ENCODE peak calls at places on chromosome 7, in nine cellular contexts. I is pons; Z is SHP77; J is Panc1; M is AG08395; W is cardiac muscle cell; V is SK-MEL-5; R is sciatic nerve; D is stimulated activated CD8-positive, alpha-beta memory T cell treated with anti-CD3 and anti-CD28 coated beads, Interleukin-4, amount 100 ng/mL, for 4 hours. O is an unnamed sample.

GRCh38 chr7:78020131-78020873 is 221.7 kb downstream of the PHTF2 start:
- DNase-seq in I (peak), Z (peak), J (peak), M (peak), W (peak), V (peak), R (no peak), D (no peak), O (peak)

GRCh38 chr7:96598421-96598820 is 111.2 kb downstream of the SEM1 start:
- DNase-seq in I (no peak), Z (no peak), J (no peak), M (no peak), W (no peak), V (no peak), R (no peak), D (no peak), O (no peak)

GRCh38 chr7:151704284-151704968 is 172.5 kb downstream of the PRKAG2 start:
- DNase-seq in I (no peak), Z (no peak), J (no peak), M (no peak), W (no peak), V (no peak), R (no peak), D (no peak), O (no peak)

GRCh38 chr7:96181174-96181573 is 140.7 kb downstream of the SLC25A13 start:
- DNase-seq in I (no peak), Z (no peak), J (no peak), M (no peak), W (peak), V (no peak), R (no peak), D (no peak), O (no peak)

GRCh38 chr7:34155225-34155908 is 250.0 kb downstream of the BMPER start:
- DNase-seq in I (no peak), Z (no peak), J (no peak), M (peak), W (no peak), V (peak), R (no peak), D (no peak), O (no peak)

GRCh38 chr7:145106001-145106400 is 270.1 kb upstream of the TPK1 start:
- DNase-seq in I (no peak), Z (no peak), J (no peak), M (no peak), W (no peak), V (peak), R (peak), D (no peak), O (peak)

GRCh38 chr7:133702903-133703302 is 424.2 kb upstream of the LRGUK start:
- DNase-seq in I (no peak), Z (no peak), J (no peak), M (no peak), W (no peak), V (no peak), R (no peak), D (no peak), O (no peak)

GRCh38 chr7:88357295-88357694 is 50.6 kb upstream of the STEAP4 start:
- DNase-seq in I (no peak), Z (peak), J (no peak), M (peak), W (no peak), V (peak), R (no peak), D (no peak), O (peak)

GRCh38 chr7:100626530-100627237 is 14.3 kb downstream of the MOSPD3 start:
- DNase-seq in I (no peak), Z (peak), J (no peak), M (peak), W (peak), V (peak), R (peak), D (peak), O (peak)

GRCh38 chr7:140640060-140640611 is 477 bp downstream of the DENND2A start:
- DNase-seq in I (no peak), Z (no peak), J (no peak), M (peak), W (peak), V (no peak), R (peak), D (no peak), O (no peak)

GRCh38 chr7:30846378-30846777 is 65.3 kb upstream of the AQP1 start:
- DNase-seq in I (no peak), Z (no peak), J (no peak), M (no peak), W (no peak), V (no peak), R (peak), D (no peak), O (peak)

GRCh38 chr7:33107136-33108066 is 1.8 kb downstream of the RP9 start:
- DNase-seq in I (peak), Z (peak), J (no peak), M (peak), W (peak), V (peak), R (no peak), D (no peak), O (no peak)

GRCh38 chr7:107322015-107322414 is 147.8 kb upstream of the GPR22 start:
- DNase-seq in I (no peak), Z (no peak), J (no peak), M (no peak), W (no peak), V (peak), R (no peak), D (no peak), O (no peak)

GRCh38 chr7:100483728-100484635 is at the start of gene NYAP1:
- DNase-seq in I (peak), Z (peak), J (no peak), M (peak), W (peak), V (peak), R (peak), D (no peak), O (peak)

GRCh38 chr7:130361681-130362080 is 17.1 kb downstream of the CPA5 start:
- DNase-seq in I (no peak), Z (no peak), J (no peak), M (no peak), W (no peak), V (no peak), R (no peak), D (no peak), O (no peak)